ENCODE peak calls at places on chromosomes 4 and X, in nine cellular contexts. W, I, T, M, D, F, X, U and E are unnamed samples.

GRCh38 chr4:95742179-95742578 is 97.7 kb upstream of the PDHA2 start:
- DNase-seq in W (no peak), I (no peak), T (no peak), M (no peak), D (no peak), F (no peak), X (no peak), U (no peak), E (no peak)

GRCh38 chr4:13535708-13536361 is 8.5 kb downstream of the NKX3-2 start:
- DNase-seq in W (peak), I (no peak), T (no peak), M (no peak), D (no peak), F (no peak), X (no peak), U (no peak), E (no peak)

GRCh38 chrX:11437642-11438379 is 144.6 kb downstream of the AMELX start:
- DNase-seq in W (peak), I (no peak), T (peak), M (peak), D (peak), F (no peak), X (peak), U (peak), E (peak)

GRCh38 chr4:8439168-8439567 is 1.4 kb downstream of the ACOX3 start:
- DNase-seq in W (no peak), I (no peak), T (no peak), M (peak), D (no peak), F (no peak), X (peak), U (peak), E (no peak)

GRCh38 chr4:54696649-54697048 is 38.9 kb downstream of the KIT start:
- DNase-seq in W (no peak), I (no peak), T (no peak), M (no peak), D (peak), F (no peak), X (no peak), U (peak), E (no peak)

GRCh38 chrX:26071618-26072017 is 66.5 kb upstream of the MAGEB18 start:
- DNase-seq in W (no peak), I (peak), T (no peak), M (no peak), D (no peak), F (no peak), X (no peak), U (no peak), E (no peak)

GRCh38 chrX:64205441-64205734 is at the start of gene AMER1:
- DNase-seq in W (no peak), I (peak), T (no peak), M (no peak), D (no peak), F (no peak), X (no peak), U (no peak), E (no peak)

GRCh38 chr4:88623097-88623496 is 30.8 kb downstream of the HERC3 start:
- DNase-seq in W (no peak), I (no peak), T (peak), M (peak), D (no peak), F (no peak), X (peak), U (peak), E (peak)

GRCh38 chrX:68647156-68647957 is at the start of gene STARD8:
- DNase-seq in W (no peak), I (peak), T (peak), M (peak), D (peak), F (peak), X (peak), U (peak), E (peak)

GRCh38 chr4:145852256-145852839 is 86.3 kb downstream of the ZNF827 start:
- DNase-seq in W (no peak), I (no peak), T (no peak), M (no peak), D (no peak), F (no peak), X (no peak), U (no peak), E (no peak)

GRCh38 chrX:2708016-2708415 is 16.9 kb downstream of the CD99 start:
- DNase-seq in W (no peak), I (no peak), T (no peak), M (peak), D (no peak), F (no peak), X (no peak), U (peak), E (no peak)

GRCh38 chrX:116009871-116010710 is 160.5 kb upstream of the AGTR2 start:
- DNase-seq in W (peak), I (no peak), T (no peak), M (no peak), D (peak), F (no peak), X (no peak), U (no peak), E (no peak)

GRCh38 chrX:153831435-153832150 is 1.2 kb upstream of the PDZD4 start:
- DNase-seq in W (no peak), I (no peak), T (no peak), M (no peak), D (no peak), F (no peak), X (no peak), U (no peak), E (no peak)

GRCh38 chr4:83276299-83277040 is 8.1 kb downstream of the COQ2 start:
- DNase-seq in W (peak), I (no peak), T (no peak), M (no peak), D (no peak), F (no peak), X (peak), U (no peak), E (peak)

GRCh38 chrX:49919617-49920016 is 2.8 kb upstream of the CLCN5 start:
- DNase-seq in W (peak), I (no peak), T (peak), M (peak), D (peak), F (no peak), X (peak), U (peak), E (peak)

GRCh38 chr4:54587107-54587506 is 70.7 kb upstream of the KIT start:
- DNase-seq in W (no peak), I (no peak), T (no peak), M (no peak), D (no peak), F (no peak), X (no peak), U (no peak), E (no peak)

GRCh38 chrX:103730147-103730546 is 19.4 kb downstream of the TMEM31 start:
- DNase-seq in W (no peak), I (no peak), T (peak), M (no peak), D (no peak), F (no peak), X (no peak), U (no peak), E (no peak)

GRCh38 chrX:109537324-109537665 is 651 bp downstream of the NXT2 start:
- DNase-seq in W (peak), I (no peak), T (peak), M (peak), D (no peak), F (no peak), X (peak), U (peak), E (peak)

GRCh38 chr4:185211035-185211434 is 1.6 kb downstream of the SNX25 start:
- DNase-seq in W (no peak), I (no peak), T (no peak), M (peak), D (peak), F (no peak), X (peak), U (no peak), E (no peak)

GRCh38 chrX:123086768-123087167 is 97.3 kb upstream of the GRIA3 start:
- DNase-seq in W (no peak), I (no peak), T (no peak), M (no peak), D (no peak), F (no peak), X (no peak), U (no peak), E (no peak)

GRCh38 chr4:165325732-165326512 is 1.5 kb upstream of the MSMO1 start:
- DNase-seq in W (peak), I (no peak), T (peak), M (peak), D (peak), F (peak), X (peak), U (peak), E (peak)

GRCh38 chr4:139749313-139749712 is 83.7 kb downstream of the MGST2 start:
- DNase-seq in W (no peak), I (no peak), T (peak), M (peak), D (no peak), F (no peak), X (no peak), U (no peak), E (no peak)

GRCh38 chr4:123777297-123777859 is 380.8 kb downstream of the SPRY1 start:
- DNase-seq in W (no peak), I (no peak), T (peak), M (peak), D (no peak), F (no peak), X (peak), U (no peak), E (peak)

GRCh38 chrX:67563469-67564448 is 19.9 kb downstream of the AR start:
- DNase-seq in W (no peak), I (no peak), T (peak), M (peak), D (peak), F (no peak), X (peak), U (no peak), E (peak)

GRCh38 chr4:87527446-87528240 is 1.5 kb downstream of the SPARCL1 start:
- DNase-seq in W (no peak), I (no peak), T (peak), M (no peak), D (no peak), F (no peak), X (no peak), U (no peak), E (no peak)

DNA sequence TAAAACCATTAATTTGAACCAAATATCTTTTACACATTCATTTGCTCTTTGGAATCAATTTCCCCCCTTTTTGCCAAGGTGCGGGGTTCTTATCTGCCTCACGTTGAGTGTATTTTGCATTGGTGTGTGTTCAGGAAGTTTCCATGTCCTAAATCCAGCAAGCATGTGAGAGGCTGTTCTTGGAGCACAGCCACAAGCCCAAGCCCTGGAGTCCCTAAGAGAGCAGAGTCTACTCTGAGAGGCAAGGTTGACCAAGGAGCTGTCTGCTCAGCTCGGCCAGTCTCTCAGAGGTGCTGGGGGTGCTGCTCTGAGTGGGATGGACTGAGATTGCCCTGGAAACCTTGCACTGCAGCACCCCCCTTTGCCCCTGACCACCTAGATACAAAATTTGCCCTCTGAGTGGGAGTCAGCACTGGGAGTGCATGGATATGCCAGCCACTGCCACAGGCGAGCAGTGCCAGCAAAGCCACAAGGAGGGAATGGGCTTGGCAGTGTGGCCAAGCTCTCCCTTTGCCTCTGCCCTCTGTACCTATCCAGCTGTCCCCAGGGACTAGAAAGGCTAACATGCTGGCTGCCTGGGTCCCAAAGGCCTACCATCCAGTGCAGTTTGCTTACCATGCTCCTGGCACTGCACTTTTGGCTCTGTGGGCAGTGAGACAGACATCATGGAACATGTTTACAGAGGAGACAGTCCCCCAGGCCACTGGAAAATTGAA is 20.5 kb upstream of the FAM193A start:
- DNase-seq in W (no peak), I (no peak), T (no peak), M (no peak), D (no peak), F (no peak), X (no peak), U (no peak), E (no peak)
- H3K9ac ChIP-seq in W (no peak), I (no peak), T (no peak), M (no peak), D (no peak), F (no peak), X (no peak), U (no peak), E (no peak)

DNA sequence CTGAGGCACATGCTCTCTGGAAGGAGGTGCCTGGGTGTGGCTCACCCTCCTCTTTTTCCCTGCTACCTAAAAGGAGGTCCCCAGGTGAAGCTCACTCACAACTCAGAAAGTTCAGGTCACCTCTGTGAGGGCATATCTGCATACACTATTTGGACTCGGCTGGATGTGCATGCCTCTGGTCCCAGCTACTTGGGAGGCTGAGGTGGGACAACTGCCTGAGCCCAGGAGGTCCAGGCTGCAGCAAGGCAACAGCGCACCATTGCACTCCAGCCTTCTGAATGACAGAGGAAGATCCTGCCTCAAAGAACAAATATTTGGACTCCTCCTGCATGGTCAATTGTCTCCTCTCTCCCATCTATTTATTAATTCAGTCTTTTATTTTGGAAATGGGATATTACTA is 46.4 kb downstream of the CPLX1 start:
- DNase-seq in W (no peak), I (peak), T (no peak), M (no peak), D (no peak), F (no peak), X (no peak), U (no peak), E (no peak)
- H3K9ac ChIP-seq in W (no peak), I (no peak), T (no peak), M (no peak), D (no peak), F (no peak), X (no peak), U (no peak), E (no peak)

DNA sequence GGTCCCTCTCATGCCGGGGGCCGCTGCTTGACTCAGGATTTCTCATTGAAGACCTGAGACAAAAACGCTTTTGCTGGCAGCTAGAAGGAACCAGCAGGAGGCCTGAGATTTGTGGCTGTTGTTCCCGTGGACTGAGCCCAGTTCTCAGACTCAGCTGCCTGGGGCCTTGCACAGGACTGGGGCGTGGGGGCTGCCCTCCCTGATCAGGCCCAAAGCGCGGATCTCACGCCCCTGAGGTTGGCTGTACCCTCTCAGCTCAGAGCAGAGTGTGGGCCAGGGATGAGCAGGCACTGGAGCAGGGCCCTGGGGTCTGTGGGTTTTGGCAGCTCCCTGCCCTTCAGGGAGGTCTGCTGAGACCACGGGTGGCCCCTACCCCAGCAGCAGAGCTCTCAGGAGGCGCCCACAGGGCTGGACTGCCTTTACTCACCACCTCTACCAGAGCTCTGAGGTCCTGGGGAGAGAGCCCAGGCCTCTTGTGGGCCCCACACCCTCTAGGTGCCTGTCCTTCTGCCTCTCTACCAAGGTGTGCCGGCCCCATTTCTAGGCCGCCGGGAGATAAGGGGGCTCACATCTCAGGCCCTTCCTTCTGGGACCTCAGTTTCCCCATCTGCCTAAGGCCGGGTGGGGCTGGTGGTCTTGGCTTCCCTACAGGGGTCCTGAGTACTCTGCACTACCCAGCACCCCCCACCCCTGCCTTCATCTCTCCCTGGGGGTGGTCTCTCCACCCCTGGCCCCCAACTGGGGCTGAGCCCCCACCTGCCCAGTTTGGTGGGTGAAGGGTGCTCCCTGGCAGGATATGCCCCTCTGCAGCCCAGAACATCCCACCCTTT is 5.6 kb downstream of the MSANTD1 start:
- DNase-seq in W (no peak), I (peak), T (no peak), M (no peak), D (no peak), F (no peak), X (no peak), U (no peak), E (no peak)
- H3K9ac ChIP-seq in W (no peak), I (no peak), T (no peak), M (no peak), D (no peak), F (no peak), X (no peak), U (no peak), E (no peak)

DNA sequence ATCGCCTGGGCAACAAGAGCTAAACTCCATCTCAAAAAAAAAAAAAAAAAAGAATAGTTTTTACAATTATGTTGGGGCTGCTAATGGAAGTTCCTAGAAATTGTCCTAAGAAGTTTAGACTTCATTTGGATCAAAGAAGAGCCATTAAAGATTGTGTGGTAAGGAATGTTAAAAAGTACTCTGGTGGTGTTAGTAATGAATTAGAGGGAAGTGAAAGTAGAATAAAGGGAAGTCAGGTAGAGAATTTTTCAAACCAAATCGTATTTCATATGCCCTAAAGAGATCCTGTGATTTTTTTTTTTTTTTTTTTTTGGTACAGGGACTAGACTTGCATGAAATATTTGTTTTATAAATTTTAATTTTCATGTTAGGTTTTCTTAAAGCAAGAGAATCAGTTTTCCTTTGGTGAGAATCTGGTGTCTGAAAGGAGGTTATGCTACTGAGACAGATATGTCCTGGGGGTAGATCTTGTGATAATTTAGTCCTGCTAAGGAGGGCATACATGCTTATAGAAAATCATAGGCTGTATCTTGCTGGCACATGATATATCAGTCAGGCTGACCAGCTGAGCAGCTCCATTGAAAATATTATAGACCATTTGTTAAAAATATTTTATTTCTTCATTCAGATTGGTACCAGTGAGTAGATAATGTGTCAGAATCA is 10.7 kb downstream of the SEC24B start:
- DNase-seq in W (no peak), I (no peak), T (no peak), M (no peak), D (no peak), F (no peak), X (no peak), U (no peak), E (no peak)
- H3K9ac ChIP-seq in W (no peak), I (no peak), T (no peak), M (no peak), D (no peak), F (no peak), X (no peak), U (no peak), E (no peak)